ENCODE peak calls at places on chromosomes 4 and X, in six cellular contexts. A is stimulated activated CD4-positive, alpha-beta T cell treated with anti-CD3 and anti-CD28 coated beads, Interleukin-12 subunit alpha, Interleukin-12 subunit beta, amount 100 ng/mL, for 24 hours; L is GM18507; C is esophagus muscularis mucosa; K is naive B cell; D is amniotic epithelial cell. Y is an unnamed sample.

GRCh38 chr4:143186634-143187033 is 1.9 kb downstream of the USP38 start:
- DNase-seq in A (no peak), L (no peak), C (no peak), K (no peak), D (no peak), Y (peak; percentile 36)

GRCh38 chrX:17814557-17814956 is 46.5 kb downstream of the RAI2 start:
- DNase-seq in A (no peak), L (no peak), C (no peak), K (no peak), D (no peak), Y (peak; percentile 6)

GRCh38 chrX:111823068-111823467 is 52.9 kb upstream of the TRPC5OS start:
- DNase-seq in A (no peak), L (no peak), C (no peak), K (no peak), D (no peak), Y (peak; percentile 1)

GRCh38 chr4:182212211-182212761 is 30.9 kb upstream of the TENM3 start:
- DNase-seq in A (no peak), L (no peak), C (peak; percentile 86), K (no peak), D (peak; percentile 94), Y (peak; percentile 82)

GRCh38 chr4:72063726-72064125 is 31.9 kb downstream of the NPFFR2 start:
- DNase-seq in A (no peak), L (no peak), C (no peak), K (no peak), D (no peak), Y (peak; percentile 20)

GRCh38 chr4:182895791-182896292 is 21.3 kb downstream of the DCTD start:
- DNase-seq in A (no peak), L (no peak), C (no peak), K (no peak), D (no peak), Y (no peak)

GRCh38 chr4:52001616-52002015 is 18.5 kb downstream of the LRRC66 start:
- DNase-seq in A (no peak), L (no peak), C (no peak), K (no peak), D (peak; percentile 73), Y (peak; percentile 5)

GRCh38 chrX:20362268-20363002 is 95.7 kb upstream of the RPS6KA3 start:
- DNase-seq in A (no peak), L (no peak), C (no peak), K (no peak), D (peak; percentile 79), Y (peak; percentile 39)